ENCODE peak calls at places on chromosomes 11 and 22, in five cellular contexts. K is heart left ventricle, H is brain microvascular endothelial cell, O is fibroblast of lung, W is colonic mucosa. Y is an unnamed sample.

GRCh38 chr11:78380615-78381029 is 37.0 kb downstream of the GAB2 start:
- DNase-seq in H (peak; percentile 23), O (peak; percentile 37), W (no peak), K (no peak), Y (peak; percentile 22)

GRCh38 chr11:46050652-46051051 is 70.6 kb downstream of the PHF21A start:
- DNase-seq in W (no peak), H (no peak), O (no peak), K (no peak), Y (no peak)

GRCh38 chr11:95515379-95515778 is 274.2 kb downstream of the FAM76B start:
- DNase-seq in H (no peak), O (peak; percentile 12), K (no peak), W (no peak), Y (no peak)

GRCh38 chr11:44634401-44635281 is 69.2 kb downstream of the CD82 start:
- DNase-seq in K (peak; percentile 82), O (peak; percentile 86), W (no peak), H (peak; percentile 58), Y (no peak)

GRCh38 chr11:116240661-116241060 is 532.1 kb downstream of the BUD13 start:
- DNase-seq in H (no peak), O (peak; percentile 4), W (no peak), K (peak; percentile 14), Y (no peak)

GRCh38 chr11:2990617-2991476 is 1.3 kb downstream of the NAP1L4 start:
- DNase-seq in H (no peak), O (no peak), W (peak; percentile 49), K (no peak), Y (no peak)

GRCh38 chr22:30047364-30047738 is 32.9 kb upstream of the HORMAD2 start:
- DNase-seq in O (peak; percentile 15), H (no peak), K (no peak), W (no peak), Y (no peak)

GRCh38 chr11:132962026-132962425 is 570.3 kb downstream of the OPCML start:
- DNase-seq in K (no peak), W (no peak), H (peak; percentile 63), O (peak; percentile 30), Y (peak; percentile 80)

GRCh38 chr11:66221012-66221411 is 47.4 kb upstream of the RAB1B start:
- DNase-seq in W (no peak), O (no peak), H (no peak), K (no peak), Y (no peak)

GRCh38 chr11:95999604-96000003 is 75.7 kb upstream of the MTMR2 start:
- DNase-seq in H (no peak), O (no peak), W (no peak), K (no peak), Y (no peak)

GRCh38 chr11:47904808-47905207 is 56.7 kb upstream of the NUP160 start:
- DNase-seq in W (no peak), O (no peak), H (no peak), K (no peak), Y (no peak)

GRCh38 chr11:18723991-18724390 is 2.0 kb downstream of the IGSF22 start:
- DNase-seq in W (no peak), O (no peak), H (no peak), K (no peak), Y (no peak)

GRCh38 chr11:126114486-126115252 is 52.0 kb upstream of the CDON start:
- DNase-seq in H (no peak), W (no peak), O (no peak), K (no peak), Y (no peak)

GRCh38 chr11:86589856-86590589 is 82.4 kb downstream of the ME3 start:
- DNase-seq in O (no peak), H (no peak), W (no peak), K (no peak), Y (no peak)

GRCh38 chr22:35631597-35631996 is 14.5 kb upstream of the MB start:
- DNase-seq in O (peak; percentile 42), H (peak; percentile 31), K (no peak), W (peak; percentile 70), Y (no peak)

GRCh38 chr11:59611570-59612565 is 3.7 kb downstream of the OSBP start:
- DNase-seq in W (peak; percentile 85), O (no peak), H (no peak), K (no peak), Y (no peak)
- H3K36me3 ChIP-seq in W (peaks cover 18% of the 10 kb centered on the region), O (peaks cover 11% of the 10 kb centered on the region), H (peaks cover 30% of the 10 kb centered on the region), K (no peaks in the 10 kb centered on the region), Y (peaks cover 10% of the 10 kb centered on the region)

GRCh38 chr11:103338621-103339484 is 229.6 kb downstream of the DYNC2H1 start:
- DNase-seq in K (no peak), W (no peak), H (peak; percentile 67), O (no peak), Y (no peak)
- TF ChIP-seq CTCF in K (no peak), W (no peak), H (peak; percentile 54), O (no peak), Y (no peak)

GRCh38 chr11:92083123-92083522 is 141.5 kb upstream of the FAT3 start:
- DNase-seq in W (no peak), H (no peak), K (no peak), O (no peak), Y (no peak)
- H3K4me3 ChIP-seq in W (no peak overlapping the region), H (no peak overlapping the region), K (no peak overlapping the region), O (no peak overlapping the region), Y (no peak overlapping the region)

GRCh38 chr22:40300884-40301672 is 45.2 kb upstream of the ADSL start:
- DNase-seq in K (no peak), H (no peak), O (no peak), W (no peak), Y (no peak)
- H3K36me3 ChIP-seq in K (no peaks in the 10 kb centered on the region), H (peaks cover 16% of the 10 kb centered on the region), O (peaks cover 3% of the 10 kb centered on the region), W (no peaks in the 10 kb centered on the region), Y (peaks cover 9% of the 10 kb centered on the region)

DNA sequence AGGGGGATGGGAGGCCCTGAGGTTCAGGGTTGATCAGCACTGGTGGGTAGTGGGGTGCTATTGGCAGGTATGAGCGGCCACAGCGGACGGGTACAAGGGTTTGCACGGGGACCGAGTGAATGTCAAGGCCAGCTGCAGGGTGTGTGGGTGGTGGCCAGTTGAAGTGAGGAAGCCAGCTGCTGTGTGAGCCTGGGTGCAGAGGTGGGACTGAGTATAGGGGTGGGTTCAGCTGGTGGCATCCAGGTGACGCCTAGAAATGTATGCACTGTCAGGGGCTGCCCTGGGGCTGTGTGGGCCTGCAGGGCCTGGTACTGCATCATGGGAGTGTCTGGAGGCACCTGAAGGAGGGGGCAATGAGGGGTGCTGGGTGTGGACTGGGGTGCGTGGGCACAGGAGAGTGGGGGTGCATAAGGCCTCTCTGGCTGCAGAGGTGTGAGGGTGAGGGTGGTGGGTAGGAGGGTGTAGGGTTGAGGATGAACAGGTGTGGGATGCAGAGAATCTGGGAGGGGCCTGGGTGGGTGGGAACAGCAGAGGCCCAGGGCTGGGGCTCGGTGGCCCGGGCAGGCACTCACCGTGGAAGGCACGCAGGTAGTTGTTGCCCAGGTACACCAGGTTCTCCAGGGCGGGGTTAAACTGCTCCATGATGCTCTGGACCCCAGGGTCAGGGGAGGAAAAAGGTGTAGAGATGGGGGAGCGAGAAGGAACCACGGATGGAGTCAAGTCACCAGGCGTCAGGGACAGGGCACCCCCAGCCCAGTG is 1.7 kb downstream of the BAIAP2L2 start:
- DNase-seq in W (peak; percentile 67), H (no peak), K (no peak), O (no peak), Y (no peak)
- TF ChIP-seq CTCF in W (no peak), H (no peak), K (no peak), O (no peak), Y (no peak)

GRCh38 chr11:75597636-75598035 is 35.6 kb downstream of the SERPINH1 start:
- DNase-seq in K (no peak), O (no peak), H (peak; percentile 29), W (no peak), Y (no peak)
- H3K4me3 ChIP-seq in K (no peak overlapping the region), O (no peak overlapping the region), H (no peak overlapping the region), W (no peak overlapping the region), Y (no peak overlapping the region)

Y was measured in BJ.